ENCODE peak calls at places on chromosomes 3 and 15, in eight cellular contexts. Q is CD4-positive, alpha-beta T cell; B is body of pancreas; T is colonic mucosa; I is brain microvascular endothelial cell; O is dorsolateral prefrontal cortex; U is Panc1; H is hepatocyte. G is an unnamed sample.
A peak's percentile ranks its signal among the peaks of the same experiment; 100 is the strongest.

GRCh38 chr3:50581459-50581842 is 12.1 kb downstream of the HEMK1 start:
- DNase-seq in Q (no peak), B (no peak), I (no peak), T (no peak), U (no peak), O (no peak), H (no peak), G (no peak)

GRCh38 chr3:160486459-160486869 is 36.9 kb upstream of the TRIM59 start:
- DNase-seq in Q (no peak), I (no peak), O (no peak), U (no peak), H (peak; percentile 61), T (no peak), B (no peak), G (no peak)

GRCh38 chr3:37240170-37240945 is 66.0 kb upstream of the LRRFIP2 start:
- DNase-seq in Q (no peak), H (no peak), T (no peak), B (no peak), I (no peak), U (no peak), O (no peak), G (no peak)

GRCh38 chr3:186152361-186152798 is 43.5 kb upstream of the ETV5 start:
- DNase-seq in H (no peak), O (no peak), I (no peak), T (no peak), B (no peak), U (no peak), Q (no peak), G (no peak)

GRCh38 chr15:96701443-96701842 is 370.9 kb downstream of the NR2F2 start:
- DNase-seq in B (no peak), O (no peak), T (no peak), U (no peak), H (no peak), Q (no peak), I (no peak), G (no peak)

GRCh38 chr3:167876603-167877325 is 141.2 kb downstream of the SERPINI1 start:
- DNase-seq in O (no peak), H (peak; percentile 15), U (no peak), T (no peak), B (no peak), Q (no peak), I (peak; percentile 65), G (no peak)

GRCh38 chr3:37952564-37952963 is 38.0 kb upstream of the VILL start:
- DNase-seq in U (no peak), H (no peak), Q (no peak), B (no peak), I (no peak), O (no peak), T (no peak), G (no peak)

GRCh38 chr15:93271871-93272270 is 182.9 kb upstream of the RGMA start:
- DNase-seq in T (no peak), Q (no peak), U (no peak), H (no peak), I (no peak), B (no peak), O (no peak), G (no peak)

GRCh38 chr15:63946524-63947065 is 99.7 kb downstream of the DAPK2 start:
- DNase-seq in T (no peak), O (no peak), H (no peak), U (no peak), I (no peak), Q (no peak), B (no peak), G (no peak)

GRCh38 chr3:168417016-168417415 is 321.3 kb upstream of the GOLIM4 start:
- DNase-seq in Q (no peak), U (no peak), H (peak; percentile 54), T (no peak), O (no peak), B (no peak), I (no peak), G (no peak)

GRCh38 chr3:197458179-197458707 is 97.5 kb downstream of the BDH1 start:
- DNase-seq in O (no peak), B (no peak), I (no peak), H (peak; percentile 27), T (peak; percentile 66), U (no peak), Q (peak; percentile 17), G (no peak)

GRCh38 chr3:20056727-20057611 is 16.7 kb downstream of the KAT2B start:
- DNase-seq in B (no peak), H (peak; percentile 49), I (peak; percentile 76), O (no peak), Q (no peak), U (peak; percentile 62), T (no peak), G (peak; percentile 72)

GRCh38 chr3:170207717-170208116 is 14.5 kb upstream of the PRKCI start:
- DNase-seq in B (no peak), I (no peak), U (no peak), Q (no peak), O (no peak), T (no peak), H (no peak), G (no peak)

GRCh38 chr15:47422901-47423300 is 294.4 kb upstream of the SEMA6D start:
- DNase-seq in T (no peak), O (no peak), Q (no peak), B (no peak), I (no peak), U (no peak), H (no peak), G (no peak)

GRCh38 chr15:83769411-83769960 is 115.6 kb downstream of the ADAMTSL3 start:
- DNase-seq in T (no peak), O (no peak), Q (no peak), U (no peak), B (no peak), H (no peak), I (no peak), G (no peak)

GRCh38 chr3:100106531-100107155 is 7.7 kb downstream of the FILIP1L start:
- DNase-seq in B (no peak), T (no peak), I (peak; percentile 68), O (no peak), U (no peak), H (no peak), Q (no peak), G (no peak)

GRCh38 chr15:51783967-51784366 is 32.6 kb downstream of the TMOD2 start:
- DNase-seq in H (no peak), I (no peak), B (no peak), T (no peak), O (no peak), Q (no peak), U (no peak), G (no peak)

GRCh38 chr3:133874761-133875438 is 20.8 kb downstream of the RAB6B start:
- DNase-seq in H (no peak), I (no peak), Q (no peak), T (no peak), O (no peak), B (no peak), U (no peak), G (no peak)

GRCh38 chr3:9747267-9747666 is 2.5 kb upstream of the OGG1 start:
- DNase-seq in U (no peak), O (no peak), B (no peak), H (no peak), T (no peak), I (no peak), Q (no peak), G (no peak)

GRCh38 chr3:38644016-38644661 is 5.3 kb downstream of the SCN5A start:
- DNase-seq in T (no peak), H (no peak), Q (no peak), U (no peak), I (no peak), B (no peak), O (no peak), G (no peak)

GRCh38 chr3:55718475-55718874 is 231.4 kb upstream of the WNT5A start:
- DNase-seq in U (no peak), B (no peak), Q (no peak), I (no peak), O (no peak), H (no peak), T (no peak), G (no peak)

GRCh38 chr3:42856544-42856943 is 19.1 kb downstream of the CYP8B1 start:
- DNase-seq in I (no peak), B (no peak), U (no peak), Q (no peak), T (no peak), O (no peak), H (no peak), G (no peak)

GRCh38 chr3:148756306-148756705 is 58.6 kb downstream of the AGTR1 start:
- DNase-seq in O (no peak), H (no peak), Q (no peak), B (no peak), I (no peak), U (no peak), T (no peak), G (no peak)

GRCh38 chr3:42129014-42129953 is 38.1 kb downstream of the TRAK1 start:
- DNase-seq in B (peak; percentile 45), O (no peak), Q (no peak), H (peak; percentile 50), T (no peak), I (peak; percentile 21), U (no peak), G (peak; percentile 42)

GRCh38 chr15:27492021-27492621 is 521.1 kb downstream of the GABRG3 start:
- DNase-seq in B (no peak), U (no peak), T (no peak), O (peak; percentile 55), Q (no peak), I (no peak), H (no peak), G (no peak)

GRCh38 chr3:34005886-34006285 is 207.5 kb downstream of the PDCD6IP start:
- DNase-seq in B (no peak), Q (no peak), I (peak; percentile 67), H (no peak), U (no peak), T (no peak), O (no peak), G (no peak)

GRCh38 chr3:173411288-173412064 is 13.9 kb downstream of the NLGN1 start:
- DNase-seq in I (peak; percentile 56), H (peak; percentile 60), O (peak; percentile 39), U (no peak), B (no peak), Q (no peak), T (peak; percentile 18), G (no peak)

GRCh38 chr3:173410836-173411235 is 13.3 kb downstream of the NLGN1 start:
- DNase-seq in I (no peak), Q (no peak), U (no peak), O (peak; percentile 56), B (no peak), H (no peak), T (no peak), G (no peak)
- H3K27me3 ChIP-seq in I (no peaks in the 10 kb centered on the region), Q (no peaks in the 10 kb centered on the region), U (peaks cover 8% of the 10 kb centered on the region), O (no peaks in the 10 kb centered on the region), B (no peaks in the 10 kb centered on the region), H (no peaks in the 10 kb centered on the region), T (no peaks in the 10 kb centered on the region), G (no peaks in the 10 kb centered on the region)

GRCh38 chr3:123817413-123817812 is 66.7 kb downstream of the MYLK start:
- DNase-seq in B (no peak), U (no peak), H (no peak), T (no peak), O (no peak), Q (no peak), I (no peak), G (no peak)
- H3K27ac ChIP-seq in B (no peak overlapping the region), U (no peak overlapping the region), H (no peak overlapping the region), T (peak overlapping the region; percentile 11), O (no peak overlapping the region), Q (no peak overlapping the region), I (peak overlapping the region; percentile 1), G (peak overlapping the region; percentile 33)

GRCh38 chr15:69299451-69300128 is 878 bp downstream of the PAQR5 start:
- DNase-seq in Q (no peak), H (no peak), B (no peak), U (no peak), O (no peak), I (no peak), T (no peak), G (no peak)
- TF ChIP-seq CTCF in Q (no peak), H (no peak), B (no peak), U (no peak), O (no peak), I (no peak), T (no peak), G (no peak)

GRCh38 chr15:82767163-82767829 is 38.6 kb downstream of the FSD2 start:
- DNase-seq in H (no peak), O (no peak), Q (no peak), B (no peak), T (no peak), I (no peak), U (no peak), G (no peak)
- H3K27me3 ChIP-seq in H (no peaks in the 10 kb centered on the region), O (no peaks in the 10 kb centered on the region), Q (no peaks in the 10 kb centered on the region), B (no peaks in the 10 kb centered on the region), T (no peaks in the 10 kb centered on the region), I (no peaks in the 10 kb centered on the region), U (no peaks in the 10 kb centered on the region), G (no peaks in the 10 kb centered on the region)

G was measured in prostate gland.